ENCODE peak calls at places on chromosomes 7 and 10, in seven cellular contexts. One of them, this sample, is unnamed.

GRCh38 chr10:79385804-79386531 is 38.7 kb downstream of the PPIF start:
- DNase-seq in LoVo: no peak
- DNase-seq in posterior vena cava: peak
- DNase-seq in ureter: no peak
- DNase-seq in mucosa of descending colon: peak
- DNase-seq in fibroblast of lung: no peak
- DNase-seq in foreskin keratinocyte: no peak
- DNase-seq in this sample: no peak

GRCh38 chr10:96295475-96295874 is 8.8 kb upstream of the DNTT start:
- DNase-seq in LoVo: no peak
- DNase-seq in posterior vena cava: no peak
- DNase-seq in ureter: no peak
- DNase-seq in mucosa of descending colon: no peak
- DNase-seq in fibroblast of lung: no peak
- DNase-seq in foreskin keratinocyte: no peak
- DNase-seq in this sample: no peak

GRCh38 chr7:76225951-76226350 is 24.3 kb downstream of the SRRM3 start:
- DNase-seq in LoVo: no peak
- DNase-seq in posterior vena cava: no peak
- DNase-seq in ureter: no peak
- DNase-seq in mucosa of descending colon: no peak
- DNase-seq in fibroblast of lung: no peak
- DNase-seq in foreskin keratinocyte: no peak
- DNase-seq in this sample: no peak

GRCh38 chr7:50939026-50939425 is 156.3 kb upstream of the GRB10 start:
- DNase-seq in LoVo: no peak
- DNase-seq in posterior vena cava: no peak
- DNase-seq in ureter: no peak
- DNase-seq in mucosa of descending colon: no peak
- DNase-seq in fibroblast of lung: peak
- DNase-seq in foreskin keratinocyte: no peak
- DNase-seq in this sample: peak

GRCh38 chr7:12865593-12865992 is 178.2 kb downstream of the ARL4A start:
- DNase-seq in LoVo: no peak
- DNase-seq in posterior vena cava: no peak
- DNase-seq in ureter: no peak
- DNase-seq in mucosa of descending colon: no peak
- DNase-seq in fibroblast of lung: no peak
- DNase-seq in foreskin keratinocyte: peak
- DNase-seq in this sample: no peak

GRCh38 chr10:71086439-71087080 is 125.8 kb upstream of the UNC5B start:
- DNase-seq in LoVo: no peak
- DNase-seq in posterior vena cava: no peak
- DNase-seq in ureter: peak
- DNase-seq in mucosa of descending colon: no peak
- DNase-seq in fibroblast of lung: no peak
- DNase-seq in foreskin keratinocyte: no peak
- DNase-seq in this sample: no peak

GRCh38 chr7:117127585-117128168 is 174.4 kb downstream of the ST7 start:
- DNase-seq in LoVo: peak
- DNase-seq in posterior vena cava: peak
- DNase-seq in ureter: no peak
- DNase-seq in mucosa of descending colon: peak
- DNase-seq in fibroblast of lung: peak
- DNase-seq in foreskin keratinocyte: no peak
- DNase-seq in this sample: peak

GRCh38 chr10:3530346-3531096 is 254.5 kb downstream of the KLF6 start:
- DNase-seq in LoVo: no peak
- DNase-seq in posterior vena cava: no peak
- DNase-seq in ureter: no peak
- DNase-seq in mucosa of descending colon: no peak
- DNase-seq in fibroblast of lung: no peak
- DNase-seq in foreskin keratinocyte: peak
- DNase-seq in this sample: no peak

GRCh38 chr7:47458057-47458456 is 123.9 kb downstream of the TNS3 start:
- DNase-seq in LoVo: no peak
- DNase-seq in posterior vena cava: peak
- DNase-seq in ureter: no peak
- DNase-seq in mucosa of descending colon: no peak
- DNase-seq in fibroblast of lung: peak
- DNase-seq in foreskin keratinocyte: no peak
- DNase-seq in this sample: no peak

This sample was measured in astrocyte of the cerebellum.